ENCODE peak calls at places on chromosomes 6 and 20, in six cellular contexts. S, T, L, E, Y and I are unnamed samples.

GRCh38 chr6:35120746-35121145 is 20.4 kb downstream of the TCP11 start:
- DNase-seq in S (no peak), T (no peak), L (no peak), E (no peak), Y (no peak), I (no peak)

GRCh38 chr6:20769651-20770050 is 235.4 kb downstream of the CDKAL1 start:
- DNase-seq in S (no peak), T (no peak), L (no peak), E (no peak), Y (no peak), I (no peak)

GRCh38 chr6:3585320-3585935 is 128.6 kb upstream of the SLC22A23 start:
- DNase-seq in S (no peak), T (peak; percentile 61), L (no peak), E (peak; percentile 80), Y (peak; percentile 91), I (peak; percentile 86)

GRCh38 chr6:167803816-167804215 is 22.9 kb upstream of the AFDN start:
- DNase-seq in S (no peak), T (no peak), L (no peak), E (no peak), Y (no peak), I (no peak)

GRCh38 chr6:63066053-63066704 is 145.1 kb upstream of the FKBP1C start:
- DNase-seq in S (no peak), T (peak; percentile 47), L (peak; percentile 54), E (no peak), Y (no peak), I (no peak)

GRCh38 chr20:18288748-18289705 is 700 bp downstream of the ZNF133 start:
- DNase-seq in S (peak; percentile 50), T (no peak), L (peak; percentile 30), E (peak; percentile 19), Y (peak; percentile 31), I (peak; percentile 42)

GRCh38 chr6:29965873-29966601 is 23.7 kb downstream of the HLA-A start:
- DNase-seq in S (peak; percentile 90), T (peak; percentile 78), L (peak; percentile 77), E (peak; percentile 39), Y (peak; percentile 43), I (peak; percentile 59)

GRCh38 chr6:19181252-19181651 is 655.9 kb upstream of the ID4 start:
- DNase-seq in S (no peak), T (no peak), L (no peak), E (no peak), Y (no peak), I (no peak)

GRCh38 chr6:63745784-63746183 is 110.2 kb downstream of the PHF3 start:
- DNase-seq in S (no peak), T (no peak), L (no peak), E (no peak), Y (no peak), I (no peak)

GRCh38 chr20:63737940-63738686 is 1.5 kb upstream of the SLC2A4RG start:
- DNase-seq in S (peak; percentile 64), T (no peak), L (peak; percentile 70), E (no peak), Y (no peak), I (no peak)

GRCh38 chr6:169841907-169842606 is 90.6 kb downstream of the ERMARD start:
- DNase-seq in S (no peak), T (no peak), L (no peak), E (no peak), Y (no peak), I (no peak)

GRCh38 chr6:169839898-169840631 is 88.6 kb downstream of the ERMARD start:
- DNase-seq in S (no peak), T (no peak), L (no peak), E (no peak), Y (no peak), I (no peak)

GRCh38 chr6:169839493-169839892 is 88.1 kb downstream of the ERMARD start:
- DNase-seq in S (no peak), T (no peak), L (no peak), E (no peak), Y (no peak), I (no peak)

GRCh38 chr6:169843110-169843509 is 91.7 kb downstream of the ERMARD start:
- DNase-seq in S (no peak), T (no peak), L (no peak), E (no peak), Y (no peak), I (no peak)

DNA sequence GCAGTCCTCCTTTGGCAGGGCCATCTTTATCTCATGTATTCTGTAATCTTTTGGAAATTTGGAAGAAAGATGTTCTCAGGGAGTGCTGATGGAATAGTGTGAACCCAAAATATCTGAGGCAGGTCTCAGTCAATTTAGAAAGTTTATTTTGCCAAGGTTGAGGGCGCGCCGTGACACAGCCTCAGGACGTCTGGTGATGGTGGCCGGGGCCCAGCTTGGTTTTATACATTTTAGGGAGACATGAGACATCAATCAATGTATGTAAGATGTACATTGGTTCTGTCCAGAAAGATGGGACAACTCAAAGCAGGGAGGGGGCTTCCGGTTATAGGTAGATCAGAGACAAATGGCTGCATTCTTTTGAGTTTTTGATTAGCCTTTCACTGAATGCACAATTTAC is 89.8 kb downstream of the ERMARD start:
- DNase-seq in S (no peak), T (no peak), L (no peak), E (no peak), Y (no peak), I (no peak)
- TF ChIP-seq CTCF in S (no peak), T (no peak), L (no peak), E (no peak), Y (no peak), I (no peak)

GRCh38 chr6:70162972-70163371 is 139.9 kb downstream of the COL9A1 start:
- DNase-seq in S (no peak), T (no peak), L (no peak), E (no peak), Y (no peak), I (no peak)

GRCh38 chr6:70164556-70164955 is 138.3 kb downstream of the COL9A1 start:
- DNase-seq in S (no peak), T (no peak), L (no peak), E (no peak), Y (no peak), I (no peak)

GRCh38 chr6:70163795-70164194 is 139.1 kb downstream of the COL9A1 start:
- DNase-seq in S (no peak), T (no peak), L (no peak), E (no peak), Y (no peak), I (no peak)

GRCh38 chr6:70172252-70172651 is 130.6 kb downstream of the COL9A1 start:
- DNase-seq in S (no peak), T (no peak), L (no peak), E (no peak), Y (no peak), I (no peak)

DNA sequence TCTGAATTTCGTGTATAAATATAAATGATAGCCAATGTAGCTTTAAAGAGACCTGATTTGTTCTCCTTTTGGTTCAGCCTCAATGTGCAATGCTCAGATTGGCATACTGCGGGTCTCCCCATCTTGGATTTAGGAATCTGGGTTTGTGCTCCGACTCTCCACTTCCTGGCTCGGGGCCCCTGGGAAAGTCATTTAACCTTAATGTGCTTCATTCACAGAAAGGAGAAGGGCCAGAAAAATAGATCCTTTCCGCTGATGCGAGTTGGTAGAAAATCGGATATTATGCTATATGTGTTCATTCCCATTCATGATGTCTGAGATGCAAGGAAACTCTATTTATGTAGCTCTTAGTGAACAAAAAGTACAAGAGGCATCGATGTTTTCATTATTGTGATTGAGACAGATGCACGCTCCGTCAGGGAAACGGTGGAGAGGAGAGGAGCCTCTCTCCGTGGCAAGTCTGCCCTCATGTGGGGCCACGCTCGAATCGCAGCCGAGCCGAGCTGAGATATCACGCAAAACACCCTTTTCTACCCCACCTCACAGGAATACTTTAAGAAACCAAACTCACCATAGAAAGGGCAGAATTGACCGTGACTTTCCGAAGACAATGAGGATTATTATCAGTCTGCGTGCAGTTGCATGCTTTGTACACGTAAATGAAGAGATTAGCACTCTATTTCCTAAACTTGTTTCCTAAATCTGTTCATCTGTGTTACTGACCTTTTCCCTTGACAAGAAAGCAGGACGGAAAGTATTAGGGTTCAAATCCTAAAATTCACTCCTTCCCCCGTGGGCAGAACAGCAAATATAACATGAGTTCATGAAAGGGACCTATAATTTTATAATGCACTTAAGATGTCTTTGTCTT is 136.6 kb downstream of the COL9A1 start:
- DNase-seq in S (peak; percentile 61), T (peak; percentile 20), L (peak; percentile 51), E (peak; percentile 46), Y (peak; percentile 46), I (peak; percentile 78)
- H3K4me3 ChIP-seq in S (peak overlapping the region; percentile 9), T (peak overlapping the region; percentile 14), L (no peak overlapping the region), E (peak overlapping the region; percentile 13), Y (no peak overlapping the region), I (peak overlapping the region; percentile 30)

DNA sequence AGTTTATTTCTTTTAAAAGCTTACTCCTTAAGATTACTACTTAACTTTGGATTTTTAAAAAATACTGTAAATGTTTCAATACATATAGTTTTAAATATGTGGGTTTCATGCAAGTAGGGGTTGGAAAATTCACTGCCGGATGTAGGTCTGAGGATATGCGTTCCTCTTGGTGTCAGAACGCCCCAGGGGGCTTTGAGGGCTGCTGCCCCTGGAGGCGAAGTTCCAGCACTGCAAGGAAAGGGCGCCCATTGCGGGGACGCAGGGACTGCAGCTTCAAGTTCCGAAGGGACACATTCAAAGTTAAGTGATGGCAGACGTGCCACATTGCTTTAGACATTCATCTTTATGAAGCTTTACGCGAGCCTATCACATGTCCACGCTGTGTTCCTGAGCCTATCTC is 152.9 kb downstream of the SOD2 start:
- DNase-seq in S (no peak), T (peak; percentile 14), L (peak; percentile 21), E (no peak), Y (no peak), I (no peak)
- TF ChIP-seq CTCF in S (no peak), T (no peak), L (peak; percentile 39), E (peak; percentile 9), Y (peak; percentile 23), I (no peak)

GRCh38 chr6:12064538-12064937 is 52.4 kb downstream of the HIVEP1 start:
- DNase-seq in S (no peak), T (no peak), L (peak; percentile 41), E (no peak), Y (no peak), I (no peak)

GRCh38 chr6:12062605-12063004 is 50.5 kb downstream of the HIVEP1 start:
- DNase-seq in S (no peak), T (no peak), L (no peak), E (no peak), Y (no peak), I (no peak)

GRCh38 chr6:12064125-12064524 is 52.0 kb downstream of the HIVEP1 start:
- DNase-seq in S (no peak), T (no peak), L (peak; percentile 55), E (no peak), Y (peak; percentile 69), I (peak; percentile 57)

GRCh38 chr6:12058164-12058926 is 46.2 kb downstream of the HIVEP1 start:
- DNase-seq in S (no peak), T (no peak), L (no peak), E (no peak), Y (no peak), I (no peak)

DNA sequence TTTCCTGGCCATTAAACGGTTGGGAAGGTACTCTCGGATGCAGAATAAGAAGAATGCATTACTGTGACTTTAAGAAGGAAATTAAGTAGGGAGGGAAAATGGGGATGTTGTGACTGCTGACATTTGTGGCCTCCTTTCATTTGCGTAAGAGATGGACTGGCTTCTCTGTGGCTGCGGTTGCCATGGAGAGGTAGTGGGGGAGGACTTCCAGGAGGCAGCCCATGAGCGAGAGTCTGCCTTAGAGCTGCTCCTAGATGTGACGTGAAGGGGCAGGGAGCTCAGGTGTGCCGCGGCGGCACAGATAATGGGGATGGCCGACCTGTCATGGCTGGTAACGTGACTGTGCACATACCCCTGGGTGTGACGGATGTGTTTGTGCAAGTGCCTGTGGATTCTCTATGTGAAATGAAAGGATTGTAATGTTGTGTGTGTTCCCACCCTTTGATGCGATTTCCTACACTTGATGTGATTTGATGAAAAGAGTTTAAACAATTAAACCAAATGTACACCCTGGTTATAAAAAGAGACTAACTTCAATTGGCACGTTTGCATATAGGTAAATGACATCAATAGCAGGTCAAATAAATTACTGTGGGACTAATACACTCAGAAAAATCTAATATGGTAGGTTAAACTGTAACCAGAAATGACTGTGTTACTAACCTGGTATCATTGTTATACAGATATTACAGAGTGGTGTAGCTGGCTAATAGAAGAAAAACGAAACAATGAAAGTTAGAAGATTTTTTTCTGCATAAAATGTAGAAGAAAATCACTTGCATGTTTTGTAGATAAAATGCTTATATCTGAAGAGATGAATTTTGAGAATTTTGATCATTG is 48.9 kb downstream of the HIVEP1 start:
- DNase-seq in S (peak; percentile 69), T (peak; percentile 74), L (peak; percentile 96), E (peak; percentile 77), Y (peak; percentile 51), I (no peak)
- H3K4me3 ChIP-seq in S (no peak overlapping the region), T (peak overlapping the region; percentile 17), L (peak overlapping the region; percentile 45), E (no peak overlapping the region), Y (no peak overlapping the region), I (no peak overlapping the region)